ENCODE peak calls at places on chromosomes 12 and 14, in five cellular contexts. R, F, U, N and X are unnamed samples.

GRCh38 chr12:124420041-124420765 is 125.3 kb downstream of the RFLNA start:
- DNase-seq in R (no peak), F (no peak), U (no peak), N (no peak), X (no peak)

GRCh38 chr12:101813117-101813516 is 17.6 kb downstream of the GNPTAB start:
- DNase-seq in R (no peak), F (no peak), U (no peak), N (no peak), X (no peak)

GRCh38 chr14:92651793-92652382 is 96.5 kb downstream of the LGMN start:
- DNase-seq in R (no peak), F (no peak), U (no peak), N (no peak), X (no peak)

GRCh38 chr14:90161129-90161528 is 95.2 kb upstream of the PSMC1 start:
- DNase-seq in R (no peak), F (no peak), U (no peak), N (no peak), X (no peak)

GRCh38 chr14:73759183-73759713 is 45.1 kb upstream of the PNMA1 start:
- DNase-seq in R (no peak), F (peak; percentile 67), U (no peak), N (no peak), X (no peak)

GRCh38 chr12:4828176-4828575 is 81.5 kb upstream of the KCNA1 start:
- DNase-seq in R (no peak), F (no peak), U (no peak), N (no peak), X (no peak)

GRCh38 chr12:32843528-32844095 is 53.0 kb downstream of the PKP2 start:
- DNase-seq in R (peak; percentile 81), F (no peak), U (no peak), N (no peak), X (no peak)

GRCh38 chr12:77232045-77232444 is 166.7 kb upstream of the E2F7 start:
- DNase-seq in R (no peak), F (no peak), U (no peak), N (no peak), X (no peak)

GRCh38 chr12:6361834-6362233 is 13.5 kb downstream of the SCNN1A start:
- DNase-seq in R (no peak), F (no peak), U (no peak), N (no peak), X (no peak)

GRCh38 chr14:99950191-99950590 is 115.0 kb upstream of the EVL start:
- DNase-seq in R (no peak), F (no peak), U (no peak), N (no peak), X (no peak)

DNA sequence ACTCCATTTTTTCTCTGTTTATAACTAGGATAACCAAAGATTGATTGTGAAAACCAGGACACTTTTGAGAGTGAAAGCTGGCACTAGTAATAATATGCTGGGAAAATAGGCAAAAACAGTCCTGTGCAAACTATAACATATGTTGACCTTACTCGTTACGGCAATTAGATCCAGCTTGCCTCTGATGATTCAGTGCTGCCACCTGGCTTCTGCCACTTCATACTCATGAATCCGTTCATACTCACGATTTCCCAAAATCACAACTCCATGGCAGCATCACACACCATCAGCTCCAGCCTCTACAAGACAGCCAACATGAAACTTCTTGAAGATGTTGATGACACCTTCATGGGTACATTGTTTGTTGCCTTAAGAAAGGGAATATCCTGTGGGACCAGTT is 49.1 kb upstream of the CAND1 start:
- DNase-seq in R (no peak), F (peak; percentile 40), U (no peak), N (peak; percentile 10), X (no peak)
- TF ChIP-seq SUZ12 in R (no peak), F (no peak), U (no peak), N (no peak), X (no peak)

GRCh38 chr12:107096571-107096970 is 3.2 kb upstream of the CRY1 start:
- DNase-seq in R (no peak), F (no peak), U (no peak), N (no peak), X (no peak)

GRCh38 chr12:107091381-107091780 is 2.0 kb downstream of the CRY1 start:
- DNase-seq in R (no peak), F (no peak), U (no peak), N (no peak), X (no peak)

GRCh38 chr12:107093547-107094448 is at the start of gene CRY1:
- DNase-seq in R (peak; percentile 96), F (peak; percentile 93), U (peak; percentile 53), N (peak; percentile 89), X (peak; percentile 81)

GRCh38 chr12:107091989-107092641 is 1.2 kb downstream of the CRY1 start:
- DNase-seq in R (peak; percentile 82), F (peak; percentile 69), U (peak; percentile 21), N (peak; percentile 86), X (no peak)

GRCh38 chr12:107092669-107093546 is 441 bp downstream of the CRY1 start:
- DNase-seq in R (no peak), F (peak; percentile 25), U (no peak), N (peak; percentile 12), X (no peak)
- TF ChIP-seq SUZ12 in R (no peak), F (no peak), U (no peak), N (no peak), X (no peak)

DNA sequence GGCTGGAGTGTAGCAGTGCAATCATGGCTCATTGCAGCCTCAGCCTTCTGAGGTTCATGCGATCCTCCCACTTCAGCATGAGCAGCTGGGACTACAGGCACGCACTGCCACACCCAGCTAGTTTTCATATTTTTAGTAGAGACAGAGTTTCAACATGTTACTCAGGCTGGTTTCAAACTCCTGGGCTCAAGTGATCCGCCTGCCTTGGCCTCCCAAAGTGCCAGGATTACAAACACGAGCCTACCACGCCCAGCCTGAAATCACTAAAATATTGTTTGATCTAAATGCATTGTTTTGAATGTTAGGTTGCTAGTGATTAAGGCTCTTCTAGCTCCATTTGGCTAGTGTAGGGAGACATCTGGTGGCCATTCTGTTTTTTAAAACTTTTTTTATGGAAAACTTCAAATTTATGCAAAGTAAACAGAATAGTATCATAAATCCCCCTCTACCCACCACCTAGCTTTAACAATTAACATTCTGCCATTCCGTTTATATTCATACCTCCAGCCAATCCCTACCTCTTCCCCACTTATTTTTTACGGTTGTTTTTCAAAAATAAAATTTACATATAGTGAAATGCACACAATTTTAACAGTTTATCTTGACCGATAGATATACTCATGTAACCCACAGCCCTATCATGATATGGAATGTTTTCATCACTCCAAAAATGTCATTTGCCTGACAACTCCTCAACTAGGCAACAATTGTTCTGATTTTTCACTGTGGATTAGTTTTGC is 37.8 kb downstream of the MYO1H start:
- DNase-seq in R (no peak), F (peak; percentile 44), U (no peak), N (peak; percentile 32), X (no peak)
- TF ChIP-seq SUZ12 in R (no peak), F (no peak), U (no peak), N (no peak), X (no peak)

GRCh38 chr12:65649126-65649525 is 175.2 kb upstream of the HMGA2 start:
- DNase-seq in R (no peak), F (no peak), U (no peak), N (no peak), X (no peak)
- TF ChIP-seq SUZ12 in R (no peak), F (no peak), U (no peak), N (no peak), X (no peak)

GRCh38 chr12:75550906-75551305 is 39.5 kb upstream of the KRR1 start:
- DNase-seq in R (no peak), F (no peak), U (no peak), N (no peak), X (no peak)

GRCh38 chr12:75548879-75549278 is 37.5 kb upstream of the KRR1 start:
- DNase-seq in R (no peak), F (no peak), U (no peak), N (no peak), X (no peak)

GRCh38 chr12:75551477-75551876 is 40.1 kb upstream of the KRR1 start:
- DNase-seq in R (no peak), F (no peak), U (no peak), N (no peak), X (no peak)

GRCh38 chr12:75549989-75550388 is 38.6 kb upstream of the KRR1 start:
- DNase-seq in R (no peak), F (no peak), U (no peak), N (no peak), X (no peak)

DNA sequence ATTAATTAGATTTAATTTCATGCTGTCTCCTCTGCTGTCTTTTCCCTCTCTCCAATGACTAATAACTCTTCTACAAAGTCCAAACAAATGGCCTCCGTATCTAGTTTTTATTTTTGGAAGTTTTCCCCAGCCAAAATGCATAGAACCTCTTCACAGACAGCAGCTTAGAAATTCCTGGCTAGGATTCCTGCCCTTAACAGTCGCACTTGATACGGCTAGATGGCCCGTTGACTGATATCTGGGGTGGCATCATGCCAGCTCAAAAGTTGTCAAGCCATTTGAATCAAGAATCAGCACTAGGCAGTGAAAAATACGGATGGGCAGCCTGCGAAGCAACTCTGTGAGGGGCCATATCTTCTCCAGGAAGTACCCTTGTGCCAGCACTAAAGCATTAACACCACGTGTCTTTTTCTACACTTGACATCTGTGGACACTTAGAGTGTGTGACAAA is 39.0 kb upstream of the KRR1 start:
- DNase-seq in R (no peak), F (no peak), U (no peak), N (no peak), X (no peak)
- TF ChIP-seq SUZ12 in R (no peak), F (no peak), U (no peak), N (no peak), X (no peak)